ENCODE peak calls at places on chromosome 5, in six cellular contexts. One of them, this sample, is unnamed.

GRCh38 chr5:101080485-101081240 is 177.6 kb upstream of the ST8SIA4 start:
- DNase-seq in nephron progenitor cell: no peak
- DNase-seq in sigmoid colon: no peak
- DNase-seq in A549: no peak
- DNase-seq in H7: no peak
- DNase-seq in AML-193: no peak
- DNase-seq in this sample: no peak

GRCh38 chr5:53730938-53731337 is 170.5 kb downstream of the NDUFS4 start:
- DNase-seq in sigmoid colon: no peak
- DNase-seq in nephron progenitor cell: no peak
- DNase-seq in A549: no peak
- DNase-seq in AML-193: peak; percentile 70
- DNase-seq in H7: no peak
- DNase-seq in this sample: no peak

GRCh38 chr5:36897616-36898015 is 21.0 kb downstream of the NIPBL start:
- DNase-seq in H7: no peak
- DNase-seq in nephron progenitor cell: no peak
- DNase-seq in AML-193: no peak
- DNase-seq in sigmoid colon: no peak
- DNase-seq in A549: no peak
- DNase-seq in this sample: no peak

GRCh38 chr5:65970481-65971367 is 44.3 kb downstream of the ERBIN start:
- DNase-seq in H7: no peak
- DNase-seq in AML-193: no peak
- DNase-seq in nephron progenitor cell: no peak
- DNase-seq in sigmoid colon: no peak
- DNase-seq in A549: no peak
- DNase-seq in this sample: no peak

GRCh38 chr5:169421677-169422076 is 120.7 kb upstream of the SLIT3 start:
- DNase-seq in AML-193: no peak
- DNase-seq in nephron progenitor cell: no peak
- DNase-seq in sigmoid colon: no peak
- DNase-seq in H7: no peak
- DNase-seq in A549: no peak
- DNase-seq in this sample: no peak

GRCh38 chr5:173327084-173327947 is 898 bp downstream of the STC2 start:
- DNase-seq in H7: peak; percentile 82
- DNase-seq in sigmoid colon: no peak
- DNase-seq in nephron progenitor cell: peak; percentile 49
- DNase-seq in A549: peak; percentile 45
- DNase-seq in AML-193: no peak
- DNase-seq in this sample: no peak

GRCh38 chr5:110054240-110054639 is 364.5 kb downstream of the MAN2A1 start:
- DNase-seq in nephron progenitor cell: no peak
- DNase-seq in A549: no peak
- DNase-seq in H7: no peak
- DNase-seq in AML-193: peak; percentile 7
- DNase-seq in sigmoid colon: peak; percentile 66
- DNase-seq in this sample: no peak

GRCh38 chr5:179833056-179833708 is 12.5 kb downstream of the SQSTM1 start:
- DNase-seq in H7: peak; percentile 33
- DNase-seq in AML-193: no peak
- DNase-seq in sigmoid colon: no peak
- DNase-seq in nephron progenitor cell: no peak
- DNase-seq in A549: no peak
- DNase-seq in this sample: no peak

GRCh38 chr5:92508271-92508670 is 1072.7 kb downstream of the NR2F1-AS1 start:
- DNase-seq in H7: no peak
- DNase-seq in A549: no peak
- DNase-seq in nephron progenitor cell: no peak
- DNase-seq in AML-193: no peak
- DNase-seq in sigmoid colon: no peak
- DNase-seq in this sample: no peak

GRCh38 chr5:38650540-38651275 is 94.3 kb upstream of the LIFR start:
- DNase-seq in A549: no peak
- DNase-seq in AML-193: peak; percentile 1
- DNase-seq in sigmoid colon: no peak
- DNase-seq in H7: peak; percentile 39
- DNase-seq in nephron progenitor cell: no peak
- DNase-seq in this sample: no peak

GRCh38 chr5:143515829-143516228 is 112.3 kb upstream of the NR3C1 start:
- DNase-seq in H7: no peak
- DNase-seq in nephron progenitor cell: no peak
- DNase-seq in sigmoid colon: no peak
- DNase-seq in AML-193: no peak
- DNase-seq in A549: no peak
- DNase-seq in this sample: no peak

GRCh38 chr5:140548300-140548688 is 832 bp downstream of the EIF4EBP3 start:
- DNase-seq in AML-193: no peak
- DNase-seq in nephron progenitor cell: no peak
- DNase-seq in sigmoid colon: no peak
- DNase-seq in H7: no peak
- DNase-seq in A549: no peak
- DNase-seq in this sample: no peak

GRCh38 chr5:123520677-123521247 is 8.8 kb downstream of the CSNK1G3 start:
- DNase-seq in A549: no peak
- DNase-seq in sigmoid colon: no peak
- DNase-seq in AML-193: no peak
- DNase-seq in H7: no peak
- DNase-seq in nephron progenitor cell: no peak
- DNase-seq in this sample: no peak

GRCh38 chr5:39201795-39202593 is 17.4 kb downstream of the FYB1 start:
- DNase-seq in AML-193: no peak
- DNase-seq in nephron progenitor cell: no peak
- DNase-seq in A549: no peak
- DNase-seq in sigmoid colon: no peak
- DNase-seq in H7: no peak
- DNase-seq in this sample: no peak

GRCh38 chr5:147187163-147187562 is 47.7 kb upstream of the STK32A start:
- DNase-seq in A549: no peak
- DNase-seq in sigmoid colon: no peak
- DNase-seq in H7: no peak
- DNase-seq in AML-193: no peak
- DNase-seq in nephron progenitor cell: no peak
- DNase-seq in this sample: no peak

GRCh38 chr5:139062910-139063663 is 135.1 kb downstream of the SIL1 start:
- DNase-seq in A549: no peak
- DNase-seq in nephron progenitor cell: no peak
- DNase-seq in AML-193: no peak
- DNase-seq in sigmoid colon: no peak
- DNase-seq in H7: no peak
- DNase-seq in this sample: no peak

GRCh38 chr5:16713386-16713928 is 96.7 kb upstream of the RETREG1 start:
- DNase-seq in sigmoid colon: no peak
- DNase-seq in A549: no peak
- DNase-seq in H7: peak; percentile 87
- DNase-seq in AML-193: no peak
- DNase-seq in nephron progenitor cell: peak; percentile 58
- DNase-seq in this sample: peak; percentile 55

GRCh38 chr5:134659922-134660321 is 11.3 kb downstream of the SEC24A start:
- DNase-seq in H7: no peak
- DNase-seq in sigmoid colon: no peak
- DNase-seq in nephron progenitor cell: no peak
- DNase-seq in AML-193: no peak
- DNase-seq in A549: no peak
- DNase-seq in this sample: no peak

This sample was measured in hippocampal formation.